ENCODE peak calls at places on chromosomes 13 and 19, in six cellular contexts. R is PC-9; K is AG04450; C is astrocyte of the spinal cord; W is RWPE1; N is activated CD4-positive, CD25-positive, alpha-beta regulatory T cell treated with anti-CD3 and anti-CD28 coated beads, Interleukin-2, amount 50 U/mL, for 16 hours. B is an unnamed sample.

GRCh38 chr19:3250675-3251074 is 26.2 kb downstream of the CELF5 start:
- DNase-seq in R (peak; percentile 5), K (no peak), C (no peak), W (peak; percentile 35), N (no peak), B (no peak)

GRCh38 chr13:33561627-33562026 is 256.3 kb upstream of the RFC3 start:
- DNase-seq in R (no peak), K (no peak), C (no peak), W (peak; percentile 14), N (no peak), B (no peak)

GRCh38 chr13:80313668-80314278 is 27.2 kb downstream of the SPRY2 start:
- DNase-seq in R (no peak), K (no peak), C (no peak), W (no peak), N (no peak), B (no peak)

GRCh38 chr13:110244096-110244830 is 62.7 kb downstream of the COL4A1 start:
- DNase-seq in R (no peak), K (no peak), C (no peak), W (no peak), N (no peak), B (no peak)

GRCh38 chr13:43348397-43348796 is 325.0 kb downstream of the DNAJC15 start:
- DNase-seq in R (no peak), K (no peak), C (peak; percentile 51), W (peak; percentile 52), N (no peak), B (peak; percentile 43)

GRCh38 chr19:40596608-40597328 is 4.4 kb upstream of the LTBP4 start:
- DNase-seq in R (peak; percentile 70), K (no peak), C (peak; percentile 59), W (no peak), N (no peak), B (no peak)

GRCh38 chr19:33613601-33614000 is 8.2 kb upstream of the CHST8 start:
- DNase-seq in R (no peak), K (no peak), C (no peak), W (no peak), N (no peak), B (no peak)

GRCh38 chr13:98998831-98999634 is 21.2 kb upstream of the DOCK9 start:
- DNase-seq in R (no peak), K (no peak), C (no peak), W (no peak), N (no peak), B (no peak)

GRCh38 chr13:50170447-50171037 is 155.3 kb downstream of the KCNRG start:
- DNase-seq in R (no peak), K (no peak), C (peak; percentile 46), W (peak; percentile 26), N (no peak), B (no peak)

GRCh38 chr13:77362166-77362565 is 35.3 kb upstream of the MYCBP2 start:
- DNase-seq in R (no peak), K (no peak), C (no peak), W (no peak), N (no peak), B (no peak)

GRCh38 chr19:46107371-46107770 is 17.1 kb downstream of the IGFL3 start:
- DNase-seq in R (no peak), K (no peak), C (peak; percentile 59), W (no peak), N (no peak), B (no peak)

GRCh38 chr13:113991191-113991669 is 17.4 kb upstream of the C13orf46 start:
- DNase-seq in R (no peak), K (no peak), C (no peak), W (no peak), N (no peak), B (no peak)

GRCh38 chr19:56670961-56671612 is 470 bp downstream of the ZNF835 start:
- DNase-seq in R (no peak), K (no peak), C (no peak), W (no peak), N (no peak), B (no peak)

GRCh38 chr13:33285420-33286124 is at the start of gene STARD13:
- DNase-seq in R (peak; percentile 91), K (peak; percentile 96), C (peak; percentile 98), W (peak; percentile 94), N (no peak), B (peak; percentile 72)

GRCh38 chr19:17210296-17210695 is 4.9 kb upstream of the USE1 start:
- DNase-seq in R (no peak), K (no peak), C (no peak), W (no peak), N (no peak), B (no peak)

GRCh38 chr19:48480476-48481190 is 11.5 kb downstream of the CYTH2 start:
- DNase-seq in R (no peak), K (no peak), C (peak; percentile 53), W (no peak), N (peak; percentile 38), B (no peak)

GRCh38 chr19:48982280-48982679 is 10.8 kb downstream of the GYS1 start:
- DNase-seq in R (no peak), K (no peak), C (no peak), W (no peak), N (no peak), B (no peak)

GRCh38 chr13:68369739-68370138 is 1139.6 kb upstream of the PCDH9 start:
- DNase-seq in R (peak; percentile 5), K (no peak), C (peak; percentile 45), W (peak; percentile 13), N (no peak), B (no peak)

GRCh38 chr19:2527716-2528115 is 51.8 kb downstream of the GADD45B start:
- DNase-seq in R (no peak), K (no peak), C (no peak), W (no peak), N (no peak), B (no peak)

GRCh38 chr13:103200118-103200885 is 134.1 kb upstream of the SLC10A2 start:
- DNase-seq in R (no peak), K (no peak), C (no peak), W (no peak), N (no peak), B (no peak)

GRCh38 chr19:54165222-54165621 is 5.7 kb upstream of the LENG1 start:
- DNase-seq in R (no peak), K (no peak), C (no peak), W (no peak), N (no peak), B (no peak)

GRCh38 chr13:47708386-47708785 is 292.7 kb downstream of the SUCLA2 start:
- DNase-seq in R (no peak), K (no peak), C (peak; percentile 19), W (peak; percentile 52), N (no peak), B (peak; percentile 18)

GRCh38 chr19:18896421-18896841 is 473 bp upstream of the CERS1 start:
- DNase-seq in R (no peak), K (no peak), C (no peak), W (peak; percentile 54), N (no peak), B (no peak)

GRCh38 chr19:27794444-27795042 is 1418.4 kb downstream of the UQCRFS1 start:
- DNase-seq in R (peak; percentile 11), K (no peak), C (peak; percentile 20), W (no peak), N (no peak), B (no peak)

GRCh38 chr19:18046066-18046718 is 38.2 kb downstream of the ARRDC2 start:
- DNase-seq in R (peak; percentile 82), K (no peak), C (peak; percentile 57), W (peak; percentile 58), N (no peak), B (no peak)